ENCODE peak calls at places on chromosomes 1 and 21, in four cellular contexts. G is amniotic stem cell; A is stimulated activated CD4-positive, alpha-beta T cell treated with anti-CD3 and anti-CD28 coated beads, Interleukin-2, amount 100 ng/mL, for 4 hours; Z is T-helper 1 cell. J is an unnamed sample.

GRCh38 chr1:172002725-172003345 is 161.5 kb downstream of the DNM3 start:
- DNase-seq in A (peak), G (peak), Z (no peak), J (no peak)

GRCh38 chr1:162855461-162856150 is 5.4 kb downstream of the CCDC190 start:
- DNase-seq in Z (no peak), A (no peak), G (no peak), J (no peak)

GRCh38 chr1:201354901-201355295 is 22.6 kb downstream of the TNNT2 start:
- DNase-seq in A (no peak), Z (no peak), G (no peak), J (no peak)

GRCh38 chr1:3944621-3944914 is 44.5 kb upstream of the C1orf174 start:
- DNase-seq in G (no peak), A (no peak), Z (no peak), J (no peak)

GRCh38 chr1:39687243-39687642 is 4.0 kb downstream of the HPCAL4 start:
- DNase-seq in Z (no peak), A (no peak), G (no peak), J (no peak)

GRCh38 chr21:42315296-42315891 is at the start of gene TFF3:
- DNase-seq in A (no peak), G (no peak), Z (no peak), J (peak)

GRCh38 chr1:211735208-211736170 is 60.1 kb upstream of the NEK2 start:
- DNase-seq in A (no peak), G (peak), Z (no peak), J (no peak)

GRCh38 chr1:2031546-2032540 is 12.7 kb downstream of the GABRD start:
- DNase-seq in G (no peak), Z (no peak), A (no peak), J (no peak)

GRCh38 chr1:109786531-109787021 is 22.9 kb upstream of the EPS8L3 start:
- DNase-seq in Z (no peak), A (no peak), G (no peak), J (peak)

GRCh38 chr1:48674641-48675040 is 102.0 kb downstream of the BEND5 start:
- DNase-seq in G (no peak), Z (no peak), A (no peak), J (no peak)

GRCh38 chr1:104953555-104953954 is 1203.9 kb downstream of the AMY1C start:
- DNase-seq in Z (no peak), G (no peak), A (no peak), J (no peak)

GRCh38 chr1:235014756-235015155 is 113.9 kb downstream of the TOMM20 start:
- DNase-seq in G (no peak), A (no peak), Z (no peak), J (no peak)

GRCh38 chr1:213947200-213947775 is 40.5 kb upstream of the PROX1 start:
- DNase-seq in Z (no peak), G (no peak), A (no peak), J (no peak)

GRCh38 chr1:86616433-86616832 is 69.6 kb downstream of the CLCA4 start:
- DNase-seq in A (no peak), G (no peak), Z (no peak), J (no peak)

GRCh38 chr21:38957575-38958340 is 152.0 kb downstream of the ETS2 start:
- DNase-seq in G (no peak), Z (no peak), A (no peak), J (no peak)

GRCh38 chr1:234125714-234126113 is 221.2 kb downstream of the SLC35F3 start:
- DNase-seq in A (no peak), G (no peak), Z (no peak), J (no peak)

GRCh38 chr21:35616090-35616489 is 444.2 kb downstream of the SETD4 start:
- DNase-seq in A (no peak), G (no peak), Z (no peak), J (no peak)

GRCh38 chr21:17461582-17461981 is 51.3 kb upstream of the CXADR start:
- DNase-seq in Z (no peak), G (no peak), A (no peak), J (no peak)